ENCODE peak calls at places on chromosome 1, in nine cellular contexts. O, S, T, N, G, M, P, U and Q are unnamed samples. For H3K4me1, the result is how much of the 10 kb centered on the place peaks cover.

GRCh38 chr1:24926596-24927249 is 3.4 kb downstream of the RUNX3 start:
- DNase-seq in O (peak), S (peak), T (no peak), N (no peak), G (peak), M (no peak), P (no peak), U (no peak), Q (no peak)

GRCh38 chr1:199778324-199778955 is 249.1 kb upstream of the NR5A2 start:
- DNase-seq in O (no peak), S (no peak), T (no peak), N (no peak), G (no peak), M (no peak), P (no peak), U (no peak), Q (no peak)

GRCh38 chr1:203567596-203567995 is 59.0 kb upstream of the ATP2B4 start:
- DNase-seq in O (no peak), S (no peak), T (no peak), N (no peak), G (no peak), M (no peak), P (no peak), U (no peak), Q (no peak)

GRCh38 chr1:212610575-212610967 is 2.0 kb downstream of the ATF3 start:
- DNase-seq in O (no peak), S (no peak), T (no peak), N (no peak), G (no peak), M (no peak), P (no peak), U (no peak), Q (no peak)

GRCh38 chr1:116820362-116820761 is 66.1 kb downstream of the CD2 start:
- DNase-seq in O (peak), S (no peak), T (no peak), N (peak), G (no peak), M (peak), P (peak), U (no peak), Q (no peak)

GRCh38 chr1:230123280-230124186 is 56.5 kb downstream of the GALNT2 start:
- DNase-seq in O (no peak), S (no peak), T (no peak), N (peak), G (no peak), M (no peak), P (peak), U (no peak), Q (no peak)

GRCh38 chr1:35180776-35181374 is 12.1 kb downstream of the SFPQ start:
- DNase-seq in O (no peak), S (no peak), T (no peak), N (no peak), G (no peak), M (no peak), P (peak), U (no peak), Q (no peak)

GRCh38 chr1:17185485-17185860 is 19.5 kb upstream of the PADI1 start:
- DNase-seq in O (no peak), S (no peak), T (no peak), N (no peak), G (no peak), M (no peak), P (no peak), U (no peak), Q (no peak)

GRCh38 chr1:71196685-71197084 is 115.8 kb upstream of the ZRANB2 start:
- DNase-seq in O (no peak), S (no peak), T (peak), N (peak), G (no peak), M (no peak), P (peak), U (no peak), Q (no peak)

GRCh38 chr1:222909586-222909985 is 94.7 kb downstream of the DISP1 start:
- DNase-seq in O (peak), S (peak), T (no peak), N (peak), G (no peak), M (peak), P (peak), U (peak), Q (no peak)

GRCh38 chr1:62438163-62438562 is 1.3 kb downstream of the USP1 start:
- DNase-seq in O (no peak), S (peak), T (no peak), N (peak), G (no peak), M (no peak), P (no peak), U (no peak), Q (no peak)

GRCh38 chr1:243447844-243448243 is 192.0 kb downstream of the SDCCAG8 start:
- DNase-seq in O (no peak), S (no peak), T (no peak), N (no peak), G (no peak), M (no peak), P (no peak), U (no peak), Q (no peak)

GRCh38 chr1:87305096-87305495 is 23.6 kb upstream of the LMO4 start:
- DNase-seq in O (no peak), S (no peak), T (no peak), N (no peak), G (no peak), M (no peak), P (no peak), U (no peak), Q (no peak)

GRCh38 chr1:229379901-229380300 is 37.1 kb upstream of the CCSAP start:
- DNase-seq in O (no peak), S (peak), T (no peak), N (no peak), G (peak), M (no peak), P (no peak), U (no peak), Q (no peak)

GRCh38 chr1:213622365-213623087 is 365.2 kb upstream of the PROX1 start:
- DNase-seq in O (no peak), S (no peak), T (no peak), N (no peak), G (no peak), M (peak), P (no peak), U (no peak), Q (no peak)

GRCh38 chr1:89085781-89086180 is 20.8 kb upstream of the GBP1 start:
- DNase-seq in O (no peak), S (peak), T (no peak), N (peak), G (no peak), M (no peak), P (peak), U (no peak), Q (peak)

GRCh38 chr1:218377143-218377660 is 32.1 kb downstream of the TGFB2 start:
- DNase-seq in O (no peak), S (no peak), T (peak), N (peak), G (no peak), M (no peak), P (peak), U (no peak), Q (no peak)

GRCh38 chr1:58497499-58497898 is 49.0 kb downstream of the OMA1 start:
- DNase-seq in O (no peak), S (no peak), T (no peak), N (no peak), G (no peak), M (no peak), P (no peak), U (no peak), Q (no peak)

GRCh38 chr1:204479387-204480136 is 15.0 kb downstream of the PIK3C2B start:
- DNase-seq in O (no peak), S (no peak), T (no peak), N (no peak), G (no peak), M (no peak), P (no peak), U (no peak), Q (no peak)

GRCh38 chr1:14970115-14970798 is 183.3 kb upstream of the TMEM51 start:
- DNase-seq in O (no peak), S (peak), T (peak), N (peak), G (peak), M (peak), P (peak), U (peak), Q (no peak)

GRCh38 chr1:88774151-88774556 is 90.1 kb downstream of the PKN2 start:
- DNase-seq in O (no peak), S (peak), T (peak), N (no peak), G (no peak), M (no peak), P (no peak), U (no peak), Q (no peak)

GRCh38 chr1:166089804-166090203 is 77.0 kb downstream of the FAM78B start:
- DNase-seq in O (no peak), S (peak), T (no peak), N (no peak), G (no peak), M (no peak), P (no peak), U (no peak), Q (no peak)

GRCh38 chr1:182410620-182411273 is 10.3 kb upstream of the TEDDM1 start:
- DNase-seq in O (no peak), S (no peak), T (no peak), N (no peak), G (no peak), M (no peak), P (no peak), U (no peak), Q (no peak)

GRCh38 chr1:155017021-155017945 is 14.7 kb downstream of the ZBTB7B start:
- DNase-seq in O (peak), S (peak), T (peak), N (peak), G (peak), M (peak), P (peak), U (peak), Q (peak)

GRCh38 chr1:180981596-180982387 is 40.9 kb downstream of the STX6 start:
- DNase-seq in O (no peak), S (peak), T (no peak), N (no peak), G (peak), M (no peak), P (no peak), U (peak), Q (peak)

GRCh38 chr1:2368053-2368744 is 23.2 kb downstream of the MORN1 start:
- DNase-seq in O (no peak), S (peak), T (no peak), N (no peak), G (no peak), M (no peak), P (no peak), U (no peak), Q (no peak)

GRCh38 chr1:88327391-88328267 is 356.4 kb upstream of the PKN2 start:
- DNase-seq in O (peak), S (peak), T (peak), N (peak), G (no peak), M (no peak), P (peak), U (no peak), Q (no peak)

GRCh38 chr1:175597206-175597605 is 146.2 kb downstream of the TNR start:
- DNase-seq in O (no peak), S (no peak), T (no peak), N (no peak), G (no peak), M (no peak), P (no peak), U (no peak), Q (no peak)

GRCh38 chr1:38728176-38728908 is 131.2 kb downstream of the RRAGC start:
- DNase-seq in O (peak), S (peak), T (no peak), N (peak), G (peak), M (peak), P (peak), U (peak), Q (no peak)
- H3K4me3 ChIP-seq in O (peak), S (no peak), T (no peak), N (no peak), G (peak), M (no peak), P (no peak), U (no peak), Q (no peak)

DNA sequence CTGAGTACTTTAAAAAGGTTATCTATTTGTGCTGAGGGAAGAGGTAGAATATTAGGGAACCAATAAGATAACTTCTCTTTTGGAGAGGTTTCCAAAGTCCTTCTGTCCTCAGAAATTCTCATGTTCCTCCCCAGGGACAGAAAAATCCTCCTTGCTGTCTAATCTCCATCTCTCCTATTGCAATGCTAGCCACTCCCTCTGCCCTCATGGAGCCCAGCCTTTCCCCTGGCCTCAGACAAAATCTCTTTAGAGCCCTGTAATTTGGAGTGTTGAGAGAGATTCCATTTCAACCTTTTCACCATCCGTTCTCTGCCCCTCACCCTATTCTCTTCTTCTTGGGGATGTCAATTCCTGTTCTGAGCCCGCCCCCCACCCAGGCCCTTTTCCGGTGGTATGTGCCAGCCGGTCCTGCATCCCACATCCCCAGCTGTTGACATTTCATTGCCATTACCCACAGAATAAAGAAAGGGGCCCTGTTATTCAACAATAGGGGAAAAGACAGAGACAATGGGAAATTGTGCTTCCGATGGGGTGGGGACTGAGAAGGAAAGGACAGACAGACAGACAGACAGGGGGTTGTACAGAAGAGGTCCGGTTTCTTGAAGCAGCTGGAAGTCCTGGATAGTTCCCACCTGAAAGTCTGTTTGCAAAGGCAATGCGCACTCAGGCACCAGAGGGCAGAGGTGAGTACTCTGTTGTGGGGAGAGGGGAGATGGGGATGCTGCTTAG is at the start of gene HAPLN2:
- DNase-seq in O (no peak), S (peak), T (peak), N (no peak), G (peak), M (no peak), P (no peak), U (no peak), Q (no peak)
- H3K4me1 ChIP-seq in O (under half), S (under half), T (under half), N (under half), G (under half), M (under half), P (under half), U (under half), Q (under half)

GRCh38 chr1:159946242-159947187 is 1.1 kb upstream of the IGSF9 start:
- DNase-seq in O (no peak), S (peak), T (no peak), N (no peak), G (no peak), M (no peak), P (no peak), U (no peak), Q (no peak)
- H3K4me3 ChIP-seq in O (no peak), S (no peak), T (peak), N (no peak), G (peak), M (peak), P (no peak), U (no peak), Q (peak)

GRCh38 chr1:31768407-31768806 is 4.3 kb upstream of the ADGRB2 start:
- DNase-seq in O (no peak), S (no peak), T (no peak), N (no peak), G (no peak), M (no peak), P (no peak), U (no peak), Q (no peak)
- H3K4me1 ChIP-seq in O (under half), S (under half), T (under half), N (under half), G (half or more), M (under half), P (under half), U (under half), Q (under half)

GRCh38 chr1:226186124-226187018 is at the start of gene ACBD3:
- DNase-seq in O (peak), S (peak), T (peak), N (peak), G (peak), M (peak), P (peak), U (peak), Q (peak)

GRCh38 chr1:226185153-226186036 is 1.1 kb downstream of the ACBD3 start:
- DNase-seq in O (no peak), S (no peak), T (no peak), N (peak), G (no peak), M (no peak), P (peak), U (no peak), Q (no peak)

GRCh38 chr1:226187019-226187322 is 430 bp upstream of the ACBD3 start:
- DNase-seq in O (no peak), S (no peak), T (peak), N (no peak), G (no peak), M (no peak), P (no peak), U (no peak), Q (no peak)

GRCh38 chr1:226181996-226182714 is 4.4 kb downstream of the ACBD3 start:
- DNase-seq in O (peak), S (peak), T (peak), N (peak), G (peak), M (peak), P (peak), U (peak), Q (no peak)

GRCh38 chr1:226187380-226187779 is 839 bp upstream of the ACBD3 start:
- DNase-seq in O (no peak), S (no peak), T (no peak), N (no peak), G (no peak), M (no peak), P (no peak), U (no peak), Q (no peak)
- H3K4me3 ChIP-seq in O (peak), S (no peak), T (peak), N (peak), G (peak), M (peak), P (no peak), U (no peak), Q (peak)